ENCODE peak calls at places on chromosomes 3 and 15, in eight cellular contexts. One of them, this sample, is unnamed.

GRCh38 chr15:63595066-63595465 is 2.1 kb upstream of the FBXL22 start:
- DNase-seq in glutamatergic neuron: no peak
- DNase-seq in GM06990: no peak
- DNase-seq in fibroblast of lung: no peak
- DNase-seq in CD4-positive, alpha-beta T cell: no peak
- DNase-seq in IMR-90: no peak
- DNase-seq in transverse colon: no peak
- DNase-seq in colonic mucosa: no peak
- DNase-seq in this sample: no peak

GRCh38 chr15:61527836-61528589 is 298.9 kb upstream of the RORA start:
- DNase-seq in glutamatergic neuron: peak
- DNase-seq in GM06990: no peak
- DNase-seq in fibroblast of lung: no peak
- DNase-seq in CD4-positive, alpha-beta T cell: no peak
- DNase-seq in IMR-90: no peak
- DNase-seq in transverse colon: no peak
- DNase-seq in colonic mucosa: no peak
- DNase-seq in this sample: no peak

GRCh38 chr3:112699436-112699978 is 58.6 kb upstream of the CCDC80 start:
- DNase-seq in glutamatergic neuron: no peak
- DNase-seq in GM06990: no peak
- DNase-seq in fibroblast of lung: peak
- DNase-seq in CD4-positive, alpha-beta T cell: no peak
- DNase-seq in IMR-90: peak
- DNase-seq in transverse colon: no peak
- DNase-seq in colonic mucosa: no peak
- DNase-seq in this sample: no peak

GRCh38 chr3:44252332-44252731 is 10.6 kb downstream of the TOPAZ1 start:
- DNase-seq in glutamatergic neuron: no peak
- DNase-seq in GM06990: no peak
- DNase-seq in fibroblast of lung: peak
- DNase-seq in CD4-positive, alpha-beta T cell: no peak
- DNase-seq in IMR-90: no peak
- DNase-seq in transverse colon: no peak
- DNase-seq in colonic mucosa: no peak
- DNase-seq in this sample: no peak

GRCh38 chr15:77871838-77872371 is 205.6 kb downstream of the TBC1D2B start:
- DNase-seq in glutamatergic neuron: peak
- DNase-seq in GM06990: no peak
- DNase-seq in fibroblast of lung: no peak
- DNase-seq in CD4-positive, alpha-beta T cell: no peak
- DNase-seq in IMR-90: no peak
- DNase-seq in transverse colon: no peak
- DNase-seq in colonic mucosa: no peak
- DNase-seq in this sample: no peak

GRCh38 chr3:178295257-178295912 is 240.9 kb upstream of the KCNMB2 start:
- DNase-seq in glutamatergic neuron: no peak
- DNase-seq in GM06990: no peak
- DNase-seq in fibroblast of lung: peak
- DNase-seq in CD4-positive, alpha-beta T cell: no peak
- DNase-seq in IMR-90: peak
- DNase-seq in transverse colon: no peak
- DNase-seq in colonic mucosa: no peak
- DNase-seq in this sample: no peak

GRCh38 chr3:100097919-100098896 is 16.1 kb downstream of the FILIP1L start:
- DNase-seq in glutamatergic neuron: no peak
- DNase-seq in GM06990: no peak
- DNase-seq in fibroblast of lung: no peak
- DNase-seq in CD4-positive, alpha-beta T cell: no peak
- DNase-seq in IMR-90: no peak
- DNase-seq in transverse colon: no peak
- DNase-seq in colonic mucosa: no peak
- DNase-seq in this sample: no peak

GRCh38 chr15:84789762-84790161 is 27.4 kb upstream of the ALPK3 start:
- DNase-seq in glutamatergic neuron: no peak
- DNase-seq in GM06990: no peak
- DNase-seq in fibroblast of lung: no peak
- DNase-seq in CD4-positive, alpha-beta T cell: no peak
- DNase-seq in IMR-90: no peak
- DNase-seq in transverse colon: no peak
- DNase-seq in colonic mucosa: no peak
- DNase-seq in this sample: no peak

GRCh38 chr3:56467108-56467507 is 1.2 kb downstream of the ERC2 start:
- DNase-seq in glutamatergic neuron: peak
- DNase-seq in GM06990: peak
- DNase-seq in fibroblast of lung: peak
- DNase-seq in CD4-positive, alpha-beta T cell: no peak
- DNase-seq in IMR-90: peak
- DNase-seq in transverse colon: peak
- DNase-seq in colonic mucosa: peak
- DNase-seq in this sample: peak

GRCh38 chr3:177574232-177574856 is 377.1 kb upstream of the TBL1XR1 start:
- DNase-seq in glutamatergic neuron: peak
- DNase-seq in GM06990: no peak
- DNase-seq in fibroblast of lung: peak
- DNase-seq in CD4-positive, alpha-beta T cell: no peak
- DNase-seq in IMR-90: peak
- DNase-seq in transverse colon: peak
- DNase-seq in colonic mucosa: peak
- DNase-seq in this sample: peak

GRCh38 chr3:49346797-49347251 is 7.0 kb upstream of the USP4 start:
- DNase-seq in glutamatergic neuron: no peak
- DNase-seq in GM06990: no peak
- DNase-seq in fibroblast of lung: peak
- DNase-seq in CD4-positive, alpha-beta T cell: no peak
- DNase-seq in IMR-90: peak
- DNase-seq in transverse colon: no peak
- DNase-seq in colonic mucosa: no peak
- DNase-seq in this sample: no peak

GRCh38 chr3:138687236-138687635 is 78.7 kb downstream of the FAIM start:
- DNase-seq in glutamatergic neuron: no peak
- DNase-seq in GM06990: peak
- DNase-seq in fibroblast of lung: peak
- DNase-seq in CD4-positive, alpha-beta T cell: no peak
- DNase-seq in IMR-90: peak
- DNase-seq in transverse colon: no peak
- DNase-seq in colonic mucosa: no peak
- DNase-seq in this sample: no peak

GRCh38 chr3:23202203-23202920 is 765 bp upstream of the UBE2E2 start:
- DNase-seq in glutamatergic neuron: peak
- DNase-seq in GM06990: no peak
- DNase-seq in fibroblast of lung: peak
- DNase-seq in CD4-positive, alpha-beta T cell: no peak
- DNase-seq in IMR-90: peak
- DNase-seq in transverse colon: no peak
- DNase-seq in colonic mucosa: peak
- DNase-seq in this sample: peak

GRCh38 chr15:85542895-85543331 is 162.5 kb downstream of the AKAP13 start:
- DNase-seq in glutamatergic neuron: no peak
- DNase-seq in GM06990: peak
- DNase-seq in fibroblast of lung: peak
- DNase-seq in CD4-positive, alpha-beta T cell: no peak
- DNase-seq in IMR-90: peak
- DNase-seq in transverse colon: no peak
- DNase-seq in colonic mucosa: no peak
- DNase-seq in this sample: no peak

GRCh38 chr15:55774113-55774970 is 31.4 kb upstream of the PRTG start:
- DNase-seq in glutamatergic neuron: peak
- DNase-seq in GM06990: no peak
- DNase-seq in fibroblast of lung: peak
- DNase-seq in CD4-positive, alpha-beta T cell: no peak
- DNase-seq in IMR-90: peak
- DNase-seq in transverse colon: peak
- DNase-seq in colonic mucosa: peak
- DNase-seq in this sample: peak

GRCh38 chr3:151228291-151229125 is 25.5 kb upstream of the GPR171 start:
- DNase-seq in glutamatergic neuron: no peak
- DNase-seq in GM06990: no peak
- DNase-seq in fibroblast of lung: peak
- DNase-seq in CD4-positive, alpha-beta T cell: no peak
- DNase-seq in IMR-90: peak
- DNase-seq in transverse colon: no peak
- DNase-seq in colonic mucosa: no peak
- DNase-seq in this sample: no peak

GRCh38 chr3:58251653-58252052 is 14.1 kb downstream of the ABHD6 start:
- DNase-seq in glutamatergic neuron: no peak
- DNase-seq in GM06990: no peak
- DNase-seq in fibroblast of lung: no peak
- DNase-seq in CD4-positive, alpha-beta T cell: no peak
- DNase-seq in IMR-90: no peak
- DNase-seq in transverse colon: no peak
- DNase-seq in colonic mucosa: no peak
- DNase-seq in this sample: no peak

GRCh38 chr15:76217029-76217866 is 94.0 kb downstream of the ETFA start:
- DNase-seq in glutamatergic neuron: no peak
- DNase-seq in GM06990: no peak
- DNase-seq in fibroblast of lung: peak
- DNase-seq in CD4-positive, alpha-beta T cell: no peak
- DNase-seq in IMR-90: peak
- DNase-seq in transverse colon: no peak
- DNase-seq in colonic mucosa: no peak
- DNase-seq in this sample: no peak

GRCh38 chr3:95036526-95037021 is 973.7 kb downstream of the NSUN3 start:
- DNase-seq in glutamatergic neuron: no peak
- DNase-seq in GM06990: no peak
- DNase-seq in fibroblast of lung: no peak
- DNase-seq in CD4-positive, alpha-beta T cell: no peak
- DNase-seq in IMR-90: no peak
- DNase-seq in transverse colon: no peak
- DNase-seq in colonic mucosa: no peak
- DNase-seq in this sample: no peak

GRCh38 chr3:127121850-127122249 is 71.1 kb upstream of the PRR23E start:
- DNase-seq in glutamatergic neuron: no peak
- DNase-seq in GM06990: no peak
- DNase-seq in fibroblast of lung: no peak
- DNase-seq in CD4-positive, alpha-beta T cell: no peak
- DNase-seq in IMR-90: no peak
- DNase-seq in transverse colon: no peak
- DNase-seq in colonic mucosa: no peak
- DNase-seq in this sample: no peak

GRCh38 chr15:55587321-55588069 is 650 bp downstream of the PYGO1 start:
- DNase-seq in glutamatergic neuron: peak
- DNase-seq in GM06990: peak
- DNase-seq in fibroblast of lung: peak
- DNase-seq in CD4-positive, alpha-beta T cell: no peak
- DNase-seq in IMR-90: peak
- DNase-seq in transverse colon: peak
- DNase-seq in colonic mucosa: peak
- DNase-seq in this sample: peak

GRCh38 chr3:38457111-38458003 is 3.7 kb downstream of the ACVR2B start:
- DNase-seq in glutamatergic neuron: no peak
- DNase-seq in GM06990: no peak
- DNase-seq in fibroblast of lung: no peak
- DNase-seq in CD4-positive, alpha-beta T cell: no peak
- DNase-seq in IMR-90: peak
- DNase-seq in transverse colon: no peak
- DNase-seq in colonic mucosa: no peak
- DNase-seq in this sample: no peak
- TF ChIP-seq CTCF in glutamatergic neuron: no peak
- TF ChIP-seq CTCF in GM06990: no peak
- TF ChIP-seq CTCF in fibroblast of lung: no peak
- TF ChIP-seq CTCF in CD4-positive, alpha-beta T cell: no peak
- TF ChIP-seq CTCF in IMR-90: no peak
- TF ChIP-seq CTCF in transverse colon: no peak
- TF ChIP-seq CTCF in colonic mucosa: no peak
- TF ChIP-seq CTCF in this sample: no peak

GRCh38 chr3:141854559-141854958 is 21.9 kb upstream of the ATP1B3 start:
- DNase-seq in glutamatergic neuron: no peak
- DNase-seq in GM06990: no peak
- DNase-seq in fibroblast of lung: no peak
- DNase-seq in CD4-positive, alpha-beta T cell: no peak
- DNase-seq in IMR-90: no peak
- DNase-seq in transverse colon: no peak
- DNase-seq in colonic mucosa: no peak
- DNase-seq in this sample: no peak
- TF ChIP-seq CTCF in glutamatergic neuron: no peak
- TF ChIP-seq CTCF in GM06990: no peak
- TF ChIP-seq CTCF in fibroblast of lung: no peak
- TF ChIP-seq CTCF in CD4-positive, alpha-beta T cell: no peak
- TF ChIP-seq CTCF in IMR-90: no peak
- TF ChIP-seq CTCF in transverse colon: no peak
- TF ChIP-seq CTCF in colonic mucosa: no peak
- TF ChIP-seq CTCF in this sample: no peak

DNA sequence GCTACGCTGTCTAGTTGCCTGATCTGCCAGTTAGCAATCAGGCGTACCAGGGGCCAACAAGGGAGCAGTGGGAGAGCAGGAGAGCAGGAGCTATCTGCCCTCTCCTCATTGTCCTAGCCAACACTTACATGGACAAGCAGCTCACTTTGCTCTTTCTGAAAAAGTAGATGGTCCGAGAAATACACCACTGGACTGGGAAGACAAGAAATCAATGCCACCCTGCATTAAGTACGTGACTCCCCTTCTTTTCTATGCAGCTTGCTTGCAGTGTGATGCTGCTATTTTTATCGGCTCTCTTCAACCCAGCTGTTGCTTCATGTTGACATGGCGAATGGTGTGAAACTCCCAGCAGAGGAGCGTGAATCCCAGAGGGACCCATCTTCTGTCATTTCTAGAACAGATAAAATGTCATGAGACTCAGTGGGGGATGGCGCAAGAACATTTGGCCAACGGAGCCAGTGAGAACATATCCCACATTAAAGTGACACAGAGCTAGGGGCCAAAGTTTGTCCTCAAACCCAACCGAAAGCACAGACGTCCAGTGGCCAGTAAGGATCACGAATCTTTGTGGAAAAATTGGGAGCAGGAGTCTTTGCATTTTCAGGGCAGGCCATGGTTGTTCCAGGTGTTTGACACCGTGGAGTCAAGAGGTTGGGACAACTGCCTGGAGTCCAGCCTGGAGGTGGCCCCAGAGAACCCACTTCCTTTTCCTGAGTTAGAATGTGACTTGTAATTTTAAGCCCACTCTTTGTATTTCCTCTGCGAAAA is 53.7 kb upstream of the MEF2A start:
- DNase-seq in glutamatergic neuron: peak
- DNase-seq in GM06990: peak
- DNase-seq in fibroblast of lung: peak
- DNase-seq in CD4-positive, alpha-beta T cell: no peak
- DNase-seq in IMR-90: no peak
- DNase-seq in transverse colon: no peak
- DNase-seq in colonic mucosa: no peak
- DNase-seq in this sample: no peak
- TF ChIP-seq CTCF in glutamatergic neuron: no peak
- TF ChIP-seq CTCF in GM06990: peak
- TF ChIP-seq CTCF in fibroblast of lung: no peak
- TF ChIP-seq CTCF in CD4-positive, alpha-beta T cell: no peak
- TF ChIP-seq CTCF in IMR-90: no peak
- TF ChIP-seq CTCF in transverse colon: no peak
- TF ChIP-seq CTCF in colonic mucosa: no peak
- TF ChIP-seq CTCF in this sample: no peak

DNA sequence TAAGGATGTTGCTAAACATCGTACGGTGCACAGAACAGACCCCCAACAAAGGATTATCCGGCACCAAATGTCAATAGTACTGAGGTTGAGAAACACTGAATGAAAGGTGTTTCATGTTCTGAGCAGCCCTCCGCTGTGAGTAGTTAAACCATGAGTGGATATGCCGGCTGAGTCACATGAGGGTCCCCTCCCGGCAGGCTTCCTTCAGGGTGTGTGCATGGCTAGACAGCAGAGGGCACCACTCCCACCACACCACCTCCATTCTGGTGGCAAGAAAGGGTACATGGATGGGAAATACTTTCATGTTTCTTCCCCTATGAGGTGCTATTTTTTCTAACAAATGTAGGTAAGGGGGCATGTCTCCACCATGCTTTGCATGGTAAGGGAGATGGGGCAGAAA is 128.3 kb upstream of the SEMA6D start:
- DNase-seq in glutamatergic neuron: no peak
- DNase-seq in GM06990: no peak
- DNase-seq in fibroblast of lung: no peak
- DNase-seq in CD4-positive, alpha-beta T cell: no peak
- DNase-seq in IMR-90: no peak
- DNase-seq in transverse colon: no peak
- DNase-seq in colonic mucosa: no peak
- DNase-seq in this sample: no peak
- TF ChIP-seq CTCF in glutamatergic neuron: no peak
- TF ChIP-seq CTCF in GM06990: no peak
- TF ChIP-seq CTCF in fibroblast of lung: no peak
- TF ChIP-seq CTCF in CD4-positive, alpha-beta T cell: no peak
- TF ChIP-seq CTCF in IMR-90: peak
- TF ChIP-seq CTCF in transverse colon: no peak
- TF ChIP-seq CTCF in colonic mucosa: no peak
- TF ChIP-seq CTCF in this sample: no peak